ENCODE peak calls at places on chromosomes 13 and 19, in seven cellular contexts. One of them, this sample, is unnamed. For H3K4me1, the result is how much of the 10 kb centered on the place peaks cover.

GRCh38 chr19:41114132-41114531 is at the start of gene CYP2F1:
- DNase-seq in A549: no peak
- DNase-seq in uterus: no peak
- DNase-seq in right atrium auricular region: no peak
- DNase-seq in mesendoderm: no peak
- DNase-seq in tibial artery: no peak
- DNase-seq in cardiac muscle cell: no peak
- DNase-seq in this sample: no peak

GRCh38 chr19:30969586-30969985 is 379.6 kb downstream of the TSHZ3 start:
- DNase-seq in A549: no peak
- DNase-seq in uterus: no peak
- DNase-seq in right atrium auricular region: no peak
- DNase-seq in mesendoderm: no peak
- DNase-seq in tibial artery: no peak
- DNase-seq in cardiac muscle cell: no peak
- DNase-seq in this sample: no peak

GRCh38 chr19:13797870-13798269 is 2.6 kb downstream of the ZSWIM4 start:
- DNase-seq in A549: peak
- DNase-seq in uterus: peak
- DNase-seq in right atrium auricular region: peak
- DNase-seq in mesendoderm: no peak
- DNase-seq in tibial artery: peak
- DNase-seq in cardiac muscle cell: no peak
- DNase-seq in this sample: no peak

GRCh38 chr13:97540696-97541095 is 106.7 kb downstream of the RAP2A start:
- DNase-seq in A549: no peak
- DNase-seq in uterus: no peak
- DNase-seq in right atrium auricular region: no peak
- DNase-seq in mesendoderm: no peak
- DNase-seq in tibial artery: no peak
- DNase-seq in cardiac muscle cell: no peak
- DNase-seq in this sample: no peak

GRCh38 chr13:51846756-51847155 is 1.8 kb upstream of the TMEM272 start:
- DNase-seq in A549: no peak
- DNase-seq in uterus: no peak
- DNase-seq in right atrium auricular region: no peak
- DNase-seq in mesendoderm: no peak
- DNase-seq in tibial artery: no peak
- DNase-seq in cardiac muscle cell: no peak
- DNase-seq in this sample: no peak

GRCh38 chr19:36103040-36103626 is 7.8 kb upstream of the OVOL3 start:
- DNase-seq in A549: no peak
- DNase-seq in uterus: no peak
- DNase-seq in right atrium auricular region: no peak
- DNase-seq in mesendoderm: no peak
- DNase-seq in tibial artery: no peak
- DNase-seq in cardiac muscle cell: no peak
- DNase-seq in this sample: no peak

GRCh38 chr19:58356236-58356970 is 3.1 kb upstream of the A1BG start:
- DNase-seq in A549: no peak
- DNase-seq in uterus: no peak
- DNase-seq in right atrium auricular region: no peak
- DNase-seq in mesendoderm: no peak
- DNase-seq in tibial artery: no peak
- DNase-seq in cardiac muscle cell: no peak
- DNase-seq in this sample: peak

GRCh38 chr13:50700664-50701266 is 142.7 kb downstream of the DLEU7 start:
- DNase-seq in A549: no peak
- DNase-seq in uterus: no peak
- DNase-seq in right atrium auricular region: no peak
- DNase-seq in mesendoderm: no peak
- DNase-seq in tibial artery: no peak
- DNase-seq in cardiac muscle cell: no peak
- DNase-seq in this sample: no peak

GRCh38 chr19:7647156-7647555 is 10.2 kb downstream of the STXBP2 start:
- DNase-seq in A549: no peak
- DNase-seq in uterus: no peak
- DNase-seq in right atrium auricular region: no peak
- DNase-seq in mesendoderm: no peak
- DNase-seq in tibial artery: no peak
- DNase-seq in cardiac muscle cell: no peak
- DNase-seq in this sample: no peak

GRCh38 chr13:97043302-97043701 is 49.0 kb upstream of the OXGR1 start:
- DNase-seq in A549: no peak
- DNase-seq in uterus: no peak
- DNase-seq in right atrium auricular region: no peak
- DNase-seq in mesendoderm: no peak
- DNase-seq in tibial artery: no peak
- DNase-seq in cardiac muscle cell: no peak
- DNase-seq in this sample: no peak

GRCh38 chr13:46662690-46663089 is 109.7 kb downstream of the LRCH1 start:
- DNase-seq in A549: no peak
- DNase-seq in uterus: no peak
- DNase-seq in right atrium auricular region: no peak
- DNase-seq in mesendoderm: no peak
- DNase-seq in tibial artery: no peak
- DNase-seq in cardiac muscle cell: no peak
- DNase-seq in this sample: no peak

GRCh38 chr13:82571653-82572052 is 1310.6 kb downstream of the SLITRK1 start:
- DNase-seq in A549: no peak
- DNase-seq in uterus: no peak
- DNase-seq in right atrium auricular region: no peak
- DNase-seq in mesendoderm: no peak
- DNase-seq in tibial artery: no peak
- DNase-seq in cardiac muscle cell: no peak
- DNase-seq in this sample: no peak

GRCh38 chr19:45173816-45174215 is 4.2 kb downstream of the TRAPPC6A start:
- DNase-seq in A549: no peak
- DNase-seq in uterus: no peak
- DNase-seq in right atrium auricular region: no peak
- DNase-seq in mesendoderm: no peak
- DNase-seq in tibial artery: no peak
- DNase-seq in cardiac muscle cell: no peak
- DNase-seq in this sample: no peak

GRCh38 chr19:5017235-5017634 is 48.3 kb downstream of the KDM4B start:
- DNase-seq in A549: peak
- DNase-seq in uterus: no peak
- DNase-seq in right atrium auricular region: no peak
- DNase-seq in mesendoderm: no peak
- DNase-seq in tibial artery: no peak
- DNase-seq in cardiac muscle cell: no peak
- DNase-seq in this sample: no peak

GRCh38 chr19:1132625-1133383 is 29.0 kb downstream of the GPX4 start:
- DNase-seq in A549: no peak
- DNase-seq in uterus: no peak
- DNase-seq in right atrium auricular region: no peak
- DNase-seq in mesendoderm: no peak
- DNase-seq in tibial artery: no peak
- DNase-seq in cardiac muscle cell: no peak
- DNase-seq in this sample: peak

GRCh38 chr19:53037101-53038097 is 7.1 kb upstream of the ERVV-2 start:
- DNase-seq in A549: no peak
- DNase-seq in uterus: no peak
- DNase-seq in right atrium auricular region: no peak
- DNase-seq in mesendoderm: no peak
- DNase-seq in tibial artery: no peak
- DNase-seq in cardiac muscle cell: peak
- DNase-seq in this sample: no peak

DNA sequence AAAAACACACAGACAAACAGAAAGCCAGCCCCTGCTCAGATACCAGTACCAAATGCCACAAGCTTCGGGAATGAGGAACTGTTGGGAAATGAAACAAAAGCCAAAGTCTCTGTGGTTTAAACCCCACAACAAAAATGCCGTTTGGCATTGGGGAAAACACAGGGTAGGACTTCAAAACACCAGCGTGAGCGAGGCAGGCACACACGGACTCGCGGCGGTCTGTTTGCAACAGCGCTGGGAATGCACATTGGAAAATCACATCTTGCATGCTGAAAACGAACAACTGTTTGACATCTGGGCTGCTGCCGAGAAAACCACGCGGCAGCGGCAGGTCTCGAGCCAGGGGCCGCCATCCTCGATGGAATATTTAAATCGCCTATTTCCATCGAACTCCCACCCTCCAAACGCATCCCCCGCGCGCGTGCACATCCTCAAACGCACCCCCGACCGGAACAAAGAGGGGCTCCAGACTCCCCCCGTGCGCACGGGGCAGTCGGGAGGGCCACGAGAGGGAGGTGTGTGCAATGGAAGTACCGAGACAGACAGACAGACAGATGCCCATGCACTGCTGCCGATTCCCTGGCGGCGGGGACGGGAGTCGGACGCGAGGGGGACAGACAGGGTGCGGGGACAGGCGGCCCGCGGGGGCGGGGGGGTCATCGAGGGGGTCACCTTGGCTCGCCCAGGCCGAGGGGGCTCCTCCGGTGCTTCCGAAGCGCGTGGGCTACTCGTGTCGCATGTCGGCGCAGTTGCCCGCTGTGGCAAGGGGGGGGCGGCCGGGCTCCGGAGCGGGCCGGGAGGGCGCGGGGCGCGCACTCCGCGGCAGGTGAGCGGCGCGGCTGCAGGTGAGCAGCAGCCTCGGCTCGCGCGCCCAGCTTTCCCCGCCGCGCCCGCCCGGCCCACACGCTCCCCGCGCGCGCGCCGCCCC is at the start of gene GPR12:
- DNase-seq in A549: no peak
- DNase-seq in uterus: no peak
- DNase-seq in right atrium auricular region: no peak
- DNase-seq in mesendoderm: no peak
- DNase-seq in tibial artery: no peak
- DNase-seq in cardiac muscle cell: peak
- DNase-seq in this sample: no peak
- H3K4me3 ChIP-seq in A549: peak
- H3K4me3 ChIP-seq in uterus: peak
- H3K4me3 ChIP-seq in right atrium auricular region: peak
- H3K4me3 ChIP-seq in mesendoderm: no peak
- H3K4me3 ChIP-seq in tibial artery: peak
- H3K4me3 ChIP-seq in cardiac muscle cell: peak
- H3K4me3 ChIP-seq in this sample: no peak

GRCh38 chr19:2271516-2272103 is 10.4 kb downstream of the PEAK3 start:
- DNase-seq in A549: no peak
- DNase-seq in uterus: peak
- DNase-seq in right atrium auricular region: peak
- DNase-seq in mesendoderm: no peak
- DNase-seq in tibial artery: no peak
- DNase-seq in cardiac muscle cell: no peak
- DNase-seq in this sample: no peak
- H3K4me1 ChIP-seq in A549: under half
- H3K4me1 ChIP-seq in uterus: under half
- H3K4me1 ChIP-seq in right atrium auricular region: under half
- H3K4me1 ChIP-seq in mesendoderm: under half
- H3K4me1 ChIP-seq in tibial artery: under half
- H3K4me1 ChIP-seq in cardiac muscle cell: under half
- H3K4me1 ChIP-seq in this sample: under half

DNA sequence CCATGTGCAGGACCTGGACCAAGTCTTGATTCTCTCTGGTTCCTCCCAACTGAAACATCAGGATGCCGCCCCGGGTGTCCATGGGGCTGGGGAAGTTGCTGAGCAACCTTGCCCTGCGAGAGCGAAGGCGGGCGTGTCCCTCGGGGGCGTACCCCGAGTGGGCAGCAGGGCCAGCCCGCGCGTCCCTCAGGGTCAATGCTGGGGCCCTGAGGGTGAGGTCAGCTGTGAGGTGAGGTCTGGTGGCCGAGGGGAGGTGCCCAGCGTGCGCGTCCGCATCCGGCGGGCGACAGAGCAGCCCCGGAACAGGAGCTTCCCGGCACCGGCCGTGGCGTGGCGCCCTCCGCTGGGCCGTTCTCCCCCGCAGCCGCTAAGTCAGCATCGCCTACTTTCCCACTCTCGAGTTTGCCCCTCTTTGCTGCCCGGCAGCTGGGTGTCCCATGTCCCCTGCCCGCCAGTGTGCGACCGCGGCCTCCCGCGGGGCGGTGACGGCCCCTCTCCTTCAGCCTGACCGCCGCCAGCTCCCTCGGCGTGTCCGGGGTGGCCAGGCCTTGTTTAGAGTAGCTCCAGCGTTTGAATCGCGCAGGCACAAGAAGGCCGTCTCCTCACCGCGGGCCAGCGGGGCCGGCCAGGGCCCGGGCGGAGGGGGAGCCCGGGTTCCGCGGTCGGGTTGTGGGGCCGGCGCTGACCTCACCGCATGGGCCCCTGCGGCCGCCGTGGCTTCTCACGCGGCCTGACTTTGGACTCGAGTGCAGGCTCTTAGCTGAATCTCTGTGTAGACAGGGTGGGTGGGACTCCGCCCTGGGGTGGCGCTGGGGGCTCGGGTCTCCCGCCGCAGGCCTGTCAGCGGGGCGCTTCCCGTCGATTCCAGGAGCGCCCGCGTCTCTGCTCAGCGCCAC is 33.0 kb downstream of the GJA3 start:
- DNase-seq in A549: peak
- DNase-seq in uterus: peak
- DNase-seq in right atrium auricular region: peak
- DNase-seq in mesendoderm: peak
- DNase-seq in tibial artery: no peak
- DNase-seq in cardiac muscle cell: peak
- DNase-seq in this sample: peak
- H3K27ac ChIP-seq in A549: peak
- H3K27ac ChIP-seq in uterus: peak
- H3K27ac ChIP-seq in right atrium auricular region: peak
- H3K27ac ChIP-seq in mesendoderm: no peak
- H3K27ac ChIP-seq in tibial artery: peak
- H3K27ac ChIP-seq in cardiac muscle cell: peak
- H3K27ac ChIP-seq in this sample: no peak

GRCh38 chr13:33677215-33677614 is 140.7 kb upstream of the RFC3 start:
- DNase-seq in A549: no peak
- DNase-seq in uterus: no peak
- DNase-seq in right atrium auricular region: no peak
- DNase-seq in mesendoderm: no peak
- DNase-seq in tibial artery: no peak
- DNase-seq in cardiac muscle cell: no peak
- DNase-seq in this sample: no peak

GRCh38 chr13:33678906-33679657 is 138.9 kb upstream of the RFC3 start:
- DNase-seq in A549: peak
- DNase-seq in uterus: peak
- DNase-seq in right atrium auricular region: peak
- DNase-seq in mesendoderm: peak
- DNase-seq in tibial artery: peak
- DNase-seq in cardiac muscle cell: no peak
- DNase-seq in this sample: peak

GRCh38 chr13:33676700-33677048 is 141.3 kb upstream of the RFC3 start:
- DNase-seq in A549: peak
- DNase-seq in uterus: peak
- DNase-seq in right atrium auricular region: peak
- DNase-seq in mesendoderm: peak
- DNase-seq in tibial artery: peak
- DNase-seq in cardiac muscle cell: peak
- DNase-seq in this sample: no peak

GRCh38 chr13:33679658-33680012 is 138.3 kb upstream of the RFC3 start:
- DNase-seq in A549: no peak
- DNase-seq in uterus: no peak
- DNase-seq in right atrium auricular region: no peak
- DNase-seq in mesendoderm: no peak
- DNase-seq in tibial artery: no peak
- DNase-seq in cardiac muscle cell: no peak
- DNase-seq in this sample: no peak

DNA sequence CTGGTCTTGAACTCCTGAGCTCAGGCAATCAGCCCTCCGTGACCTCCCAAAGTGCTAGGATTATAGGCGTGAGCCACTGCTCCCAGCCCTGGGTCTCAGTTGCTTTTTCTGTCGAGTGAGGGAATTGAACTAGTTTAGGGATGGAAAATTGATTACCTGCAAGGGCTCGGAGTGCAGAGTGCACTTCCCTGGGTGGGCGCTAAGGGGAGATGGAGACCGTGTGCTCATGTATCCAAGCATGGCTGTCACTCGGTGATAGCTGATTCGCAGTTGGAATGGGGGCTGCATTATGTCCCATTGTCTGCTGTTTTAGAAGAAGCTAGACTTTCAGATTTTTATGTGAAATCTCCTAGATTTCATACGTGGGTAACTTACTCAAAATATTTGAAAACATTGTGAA is 139.9 kb upstream of the RFC3 start:
- DNase-seq in A549: no peak
- DNase-seq in uterus: no peak
- DNase-seq in right atrium auricular region: no peak
- DNase-seq in mesendoderm: no peak
- DNase-seq in tibial artery: no peak
- DNase-seq in cardiac muscle cell: no peak
- DNase-seq in this sample: no peak
- H3K4me3 ChIP-seq in A549: no peak
- H3K4me3 ChIP-seq in uterus: no peak
- H3K4me3 ChIP-seq in right atrium auricular region: no peak
- H3K4me3 ChIP-seq in mesendoderm: no peak
- H3K4me3 ChIP-seq in tibial artery: no peak
- H3K4me3 ChIP-seq in cardiac muscle cell: no peak
- H3K4me3 ChIP-seq in this sample: no peak

This sample was measured in CD8-positive, alpha-beta memory T cell.